ENCODE peak calls at places on chromosomes 5 and 9, in seven cellular contexts. J is dorsolateral prefrontal cortex, Z is mesendoderm, I is PC-3, U is right cardiac atrium, E is left ventricle myocardium inferior, Y is HFF-Myc. G is an unnamed sample.

GRCh38 chr5:44048268-44048984 is 340.8 kb downstream of the FGF10 start:
- DNase-seq in E (no peak), Y (peak), I (no peak), Z (no peak), J (no peak), U (no peak), G (no peak)

GRCh38 chr9:127608104-127608966 is 3.7 kb upstream of the STXBP1 start:
- DNase-seq in I (peak), J (peak), U (peak), Y (no peak), Z (peak), E (peak), G (peak)

GRCh38 chr9:20302229-20302628 is 320.1 kb downstream of the MLLT3 start:
- DNase-seq in Z (no peak), Y (no peak), E (no peak), I (no peak), J (no peak), U (no peak), G (no peak)

GRCh38 chr9:8904971-8905370 is 1105.4 kb upstream of the DMAC1 start:
- DNase-seq in U (no peak), E (no peak), I (no peak), Z (no peak), Y (no peak), J (no peak), G (no peak)

GRCh38 chr9:89374176-89374575 is 55.9 kb downstream of the SECISBP2 start:
- DNase-seq in I (no peak), E (no peak), U (no peak), J (no peak), Z (no peak), Y (no peak), G (no peak)

GRCh38 chr5:176653401-176653800 is 6.1 kb downstream of the TSPAN17 start:
- DNase-seq in Y (no peak), J (peak), Z (no peak), I (peak), E (no peak), U (no peak), G (no peak)

GRCh38 chr5:84384604-84385575 is at the start of gene EDIL3:
- DNase-seq in E (no peak), Z (peak), Y (no peak), U (peak), I (no peak), J (peak), G (no peak)

GRCh38 chr9:130043654-130044623 is 950 bp upstream of the FNBP1 start:
- DNase-seq in I (no peak), U (peak), Z (peak), J (peak), Y (no peak), E (peak), G (no peak)

GRCh38 chr5:151745071-151745705 is 13.2 kb downstream of the ATOX1 start:
- DNase-seq in Y (no peak), J (peak), E (peak), Z (no peak), U (peak), I (peak), G (no peak)

GRCh38 chr5:1312206-1312605 is 17.3 kb upstream of the TERT start:
- DNase-seq in I (no peak), Y (no peak), J (no peak), U (no peak), E (peak), Z (no peak), G (peak)

GRCh38 chr9:128810873-128811272 is 7.4 kb upstream of the ENDOG start:
- DNase-seq in Z (no peak), E (no peak), Y (no peak), J (no peak), I (no peak), U (no peak), G (no peak)

GRCh38 chr5:179792612-179793469 is 945 bp upstream of the LTC4S start:
- DNase-seq in U (peak), E (peak), J (no peak), Y (no peak), Z (no peak), I (no peak), G (no peak)

GRCh38 chr5:170542691-170543275 is 39.0 kb downstream of the KCNIP1 start:
- DNase-seq in J (no peak), U (no peak), I (no peak), Y (no peak), Z (no peak), E (no peak), G (no peak)

GRCh38 chr9:130763585-130764200 is 70.1 kb downstream of the EXOSC2 start:
- DNase-seq in J (peak), I (no peak), Z (no peak), E (no peak), U (peak), Y (no peak), G (no peak)

GRCh38 chr5:37494756-37495155 is 115.6 kb downstream of the WDR70 start:
- DNase-seq in U (no peak), I (peak), Y (no peak), E (no peak), Z (no peak), J (no peak), G (no peak)

GRCh38 chr9:92668746-92669526 is 995 bp downstream of the IPPK start:
- DNase-seq in I (peak), Z (peak), E (peak), J (no peak), U (peak), Y (no peak), G (no peak)

GRCh38 chr9:135224921-135225541 is 137.6 kb downstream of the OLFM1 start:
- DNase-seq in U (no peak), Z (no peak), J (no peak), I (no peak), Y (no peak), E (no peak), G (no peak)

GRCh38 chr5:98904786-98905185 is 24.0 kb downstream of the CHD1 start:
- DNase-seq in I (peak), J (no peak), Y (no peak), U (no peak), E (no peak), Z (no peak), G (no peak)

GRCh38 chr9:106684940-106685695 is 177.8 kb upstream of the ZNF462 start:
- DNase-seq in Z (no peak), Y (no peak), J (no peak), E (no peak), I (no peak), U (no peak), G (no peak)

GRCh38 chr5:160045004-160045403 is 36.1 kb downstream of the TTC1 start:
- DNase-seq in Y (no peak), E (no peak), Z (peak), J (no peak), I (no peak), U (no peak), G (no peak)

GRCh38 chr5:143648696-143649095 is 163.3 kb upstream of the HMHB1 start:
- DNase-seq in U (no peak), I (no peak), Y (no peak), E (no peak), J (no peak), Z (peak), G (no peak)

GRCh38 chr9:109440797-109441287 is 57.3 kb downstream of the PTPN3 start:
- DNase-seq in E (no peak), Y (peak), U (no peak), J (peak), I (peak), Z (peak), G (peak)

GRCh38 chr9:134568116-134568515 is 73.5 kb upstream of the COL5A1 start:
- DNase-seq in J (no peak), Z (no peak), I (no peak), E (no peak), U (no peak), Y (no peak), G (no peak)

GRCh38 chr9:107280543-107280942 is 2.5 kb upstream of the RAD23B start:
- DNase-seq in J (no peak), I (peak), E (no peak), Y (no peak), Z (peak), U (no peak), G (no peak)

GRCh38 chr5:179217956-179218355 is 127.3 kb downstream of the ADAMTS2 start:
- DNase-seq in U (no peak), E (no peak), Y (no peak), Z (no peak), I (no peak), J (no peak), G (no peak)

GRCh38 chr9:69818946-69819345 is 1.7 kb upstream of the CFAP95 start:
- DNase-seq in E (no peak), J (no peak), Z (no peak), U (no peak), Y (no peak), I (no peak), G (no peak)

GRCh38 chr5:1345876-1346626 is 1.2 kb upstream of the CLPTM1L start:
- DNase-seq in I (no peak), U (no peak), J (no peak), Z (no peak), Y (no peak), E (no peak), G (no peak)

GRCh38 chr5:84602371-84602771 is 217.7 kb upstream of the EDIL3 start:
- DNase-seq in J (no peak), I (peak), Y (no peak), U (no peak), E (no peak), Z (no peak), G (no peak)

GRCh38 chr9:133768371-133768858 is 30.3 kb upstream of the SARDH start:
- DNase-seq in Y (no peak), U (no peak), J (no peak), I (no peak), Z (no peak), E (no peak), G (no peak)

GRCh38 chr9:105835721-105836120 is 141.4 kb downstream of the TMEM38B start:
- DNase-seq in J (no peak), E (no peak), U (no peak), I (no peak), Y (no peak), Z (peak), G (no peak)

GRCh38 chr5:120734033-120734432 is 269.9 kb downstream of the PRR16 start:
- DNase-seq in E (no peak), U (peak), I (no peak), Z (peak), J (no peak), Y (peak), G (no peak)

GRCh38 chr9:38066167-38066906 is 2.7 kb downstream of the SHB start:
- DNase-seq in Z (peak), J (no peak), E (no peak), I (peak), Y (no peak), U (no peak), G (no peak)

GRCh38 chr5:163354685-163355084 is 82.7 kb upstream of the CCNG1 start:
- DNase-seq in Y (no peak), E (no peak), I (peak), Z (no peak), U (no peak), J (no peak), G (no peak)

GRCh38 chr5:40685191-40685590 is 5.5 kb downstream of the PTGER4 start:
- DNase-seq in Y (no peak), U (no peak), I (peak), E (no peak), Z (no peak), J (no peak), G (no peak)

GRCh38 chr5:40685952-40686351 is 6.2 kb downstream of the PTGER4 start:
- DNase-seq in E (no peak), I (no peak), U (no peak), Y (no peak), J (no peak), Z (no peak), G (no peak)

GRCh38 chr5:40687316-40687715 is 7.6 kb downstream of the PTGER4 start:
- DNase-seq in Y (no peak), E (no peak), I (no peak), J (no peak), U (no peak), Z (no peak), G (no peak)

GRCh38 chr5:40689442-40689841 is 9.7 kb downstream of the PTGER4 start:
- DNase-seq in U (no peak), J (no peak), Y (peak), E (no peak), Z (peak), I (peak), G (no peak)

GRCh38 chr5:40688127-40688756 is 8.5 kb downstream of the PTGER4 start:
- DNase-seq in I (peak), J (peak), Y (peak), E (peak), U (peak), Z (peak), G (peak)
- H3K4me3 ChIP-seq in I (peak), J (peak), Y (no peak), E (peak), U (peak), Z (no peak), G (no peak)

GRCh38 chr9:16265671-16266070 is 604.8 kb downstream of the BNC2 start:
- DNase-seq in E (no peak), I (no peak), U (no peak), Z (no peak), J (no peak), Y (no peak), G (no peak)

GRCh38 chr9:16267336-16268036 is 603.0 kb downstream of the BNC2 start:
- DNase-seq in J (no peak), Y (no peak), E (no peak), U (no peak), Z (no peak), I (peak), G (peak)

GRCh38 chr9:16268037-16269010 is 602.1 kb downstream of the BNC2 start:
- DNase-seq in Y (peak), J (no peak), Z (no peak), I (no peak), U (no peak), E (no peak), G (no peak)

GRCh38 chr9:16262467-16263261 is 607.8 kb downstream of the BNC2 start:
- DNase-seq in I (peak), E (no peak), Y (no peak), J (no peak), U (no peak), Z (peak), G (no peak)

DNA sequence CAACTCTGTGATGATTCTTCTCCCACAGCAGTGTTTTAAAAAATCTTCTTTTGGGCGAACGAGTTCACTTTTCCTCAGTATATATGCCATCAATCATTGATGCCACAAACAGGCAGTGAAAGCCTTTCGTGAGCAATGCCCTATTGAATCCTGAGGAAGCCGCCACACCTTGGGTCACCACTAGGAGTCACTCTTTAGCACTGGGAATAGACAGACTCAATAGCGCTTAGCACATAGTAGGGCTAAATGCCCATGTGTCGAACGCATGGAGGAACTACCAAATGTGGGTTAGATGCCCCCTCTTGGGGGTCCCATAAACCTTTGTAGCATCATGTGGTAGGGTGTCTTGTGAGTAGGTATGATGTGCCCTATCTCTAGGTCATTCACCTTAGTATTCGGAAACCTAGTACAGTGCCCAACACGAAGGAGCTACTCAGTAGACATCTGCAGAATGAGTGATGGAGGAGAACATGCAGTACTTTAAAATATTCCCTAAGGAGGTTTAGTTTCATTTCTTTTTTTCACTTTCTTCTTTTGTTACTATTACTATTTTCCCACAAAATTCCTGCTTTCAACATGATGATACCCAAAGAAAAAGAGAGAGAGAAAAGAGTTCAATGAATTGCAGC is 603.7 kb downstream of the BNC2 start:
- DNase-seq in J (no peak), I (peak), E (no peak), Z (peak), U (peak), Y (no peak), G (no peak)
- H3K4me3 ChIP-seq in J (peak), I (peak), E (peak), Z (no peak), U (no peak), Y (no peak), G (no peak)

DNA sequence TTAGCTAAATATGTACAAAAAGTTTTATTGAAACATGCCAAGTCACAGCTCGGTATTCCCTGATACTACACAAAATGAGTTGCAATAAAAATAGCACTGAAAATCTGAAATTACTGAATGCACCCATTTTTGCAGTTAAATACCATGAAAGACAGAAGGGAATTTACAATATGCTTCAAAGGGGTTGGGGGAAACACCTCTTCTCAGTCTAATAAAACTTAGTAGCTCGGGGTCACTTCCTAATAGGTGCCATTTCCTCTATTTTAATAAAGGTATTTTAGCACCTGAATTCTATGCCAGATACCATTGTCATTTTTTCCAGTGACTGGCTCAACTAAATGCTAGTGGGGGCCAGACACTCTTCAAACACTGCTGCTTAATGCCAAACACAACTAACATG is 204.1 kb upstream of the MEF2C start:
- DNase-seq in J (no peak), Y (no peak), I (no peak), U (no peak), E (no peak), Z (no peak), G (no peak)
- H3K4me3 ChIP-seq in J (no peak), Y (no peak), I (no peak), U (no peak), E (no peak), Z (no peak), G (no peak)

GRCh38 chr5:172806897-172807672 is 27.0 kb upstream of the ERGIC1 start:
- DNase-seq in U (peak), I (peak), J (peak), E (peak), Y (peak), Z (peak), G (no peak)

GRCh38 chr5:172809774-172810173 is 24.3 kb upstream of the ERGIC1 start:
- DNase-seq in J (no peak), Y (no peak), I (no peak), U (no peak), Z (no peak), E (no peak), G (no peak)

GRCh38 chr5:172805018-172805683 is 28.9 kb upstream of the ERGIC1 start:
- DNase-seq in J (no peak), I (no peak), Y (no peak), Z (no peak), E (no peak), U (no peak), G (no peak)

GRCh38 chr5:172805736-172806255 is 28.3 kb upstream of the ERGIC1 start:
- DNase-seq in J (no peak), U (peak), Y (no peak), I (no peak), E (peak), Z (no peak), G (no peak)

DNA sequence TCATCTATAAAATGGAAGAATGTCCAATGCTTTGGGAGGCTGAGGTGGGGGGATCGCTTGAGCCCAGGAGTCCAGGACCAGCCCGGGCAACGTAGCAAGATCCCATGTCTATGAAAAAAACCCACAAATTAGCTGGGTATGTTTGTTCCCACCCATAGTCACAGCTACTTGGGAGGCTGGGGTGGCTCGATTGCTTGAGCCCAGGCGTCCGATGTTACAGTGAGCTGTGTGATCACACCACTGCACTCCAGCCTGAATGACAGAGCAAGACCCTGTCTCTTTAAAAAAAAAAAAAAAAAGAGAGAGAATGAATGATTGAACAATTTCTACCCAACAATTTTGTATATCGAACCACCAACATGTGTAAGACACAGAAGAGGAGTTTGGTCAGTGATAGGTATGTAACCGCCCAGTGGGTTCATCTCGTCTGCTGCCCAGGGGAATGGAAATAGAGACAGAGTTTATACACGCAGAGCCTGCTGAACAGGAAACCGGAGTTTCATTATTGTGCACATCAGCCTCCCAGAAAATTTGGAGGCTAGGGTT is 26.2 kb upstream of the ERGIC1 start:
- DNase-seq in E (no peak), I (no peak), J (no peak), Y (no peak), U (no peak), Z (no peak), G (no peak)
- H3K4me3 ChIP-seq in E (peak), I (no peak), J (no peak), Y (no peak), U (no peak), Z (no peak), G (no peak)

GRCh38 chr5:71461360-71461759 is 5.9 kb downstream of the BDP1 start:
- DNase-seq in I (no peak), J (no peak), Z (no peak), E (no peak), U (no peak), Y (no peak), G (no peak)
- H3K4me3 ChIP-seq in I (no peak), J (no peak), Z (no peak), E (no peak), U (no peak), Y (no peak), G (no peak)

GRCh38 chr5:139458580-139459407 is 3.7 kb downstream of the ECSCR start:
- DNase-seq in E (no peak), J (no peak), U (peak), Z (no peak), Y (no peak), I (peak), G (peak)

GRCh38 chr5:139461698-139462097 is 845 bp downstream of the ECSCR start:
- DNase-seq in J (no peak), U (peak), E (no peak), I (peak), Y (no peak), Z (peak), G (no peak)

GRCh38 chr5:139461176-139461575 is 1.4 kb downstream of the ECSCR start:
- DNase-seq in U (no peak), Y (no peak), E (no peak), J (no peak), Z (no peak), I (no peak), G (no peak)

GRCh38 chr5:139459451-139459934 is 3.0 kb downstream of the ECSCR start:
- DNase-seq in Z (no peak), Y (no peak), J (no peak), E (peak), U (peak), I (no peak), G (no peak)

DNA sequence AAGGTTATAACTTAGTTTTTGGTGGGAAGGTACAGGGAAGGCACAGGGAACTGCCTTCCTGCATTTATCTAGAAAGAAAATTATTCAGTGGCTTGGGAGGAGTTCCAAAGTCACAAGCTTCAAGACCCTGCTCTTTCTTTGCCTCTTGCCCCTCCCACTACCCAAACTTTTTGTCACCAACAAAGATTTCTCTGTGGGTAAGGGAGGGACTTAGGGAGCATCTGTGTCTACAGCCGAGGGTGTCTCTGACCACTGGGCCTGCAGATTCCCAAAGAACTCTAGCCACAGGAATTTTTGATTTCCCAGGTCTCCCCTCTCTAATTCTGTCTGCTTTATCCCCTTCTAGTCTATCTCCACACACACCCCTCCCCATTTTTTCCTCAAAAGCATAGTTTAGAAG is 2.1 kb downstream of the ECSCR start:
- DNase-seq in Z (no peak), U (no peak), I (no peak), J (no peak), Y (no peak), E (no peak), G (no peak)
- H3K4me3 ChIP-seq in Z (no peak), U (no peak), I (no peak), J (no peak), Y (no peak), E (peak), G (no peak)